ENCODE peak calls at places on chromosomes 4 and X, in seven cellular contexts. U, P, L, X, I, O and W are unnamed samples.

GRCh38 chrX:95703696-95704095 is 980.9 kb upstream of the DIAPH2 start:
- DNase-seq in U (no peak), P (no peak), L (no peak), X (no peak), I (no peak), O (no peak), W (no peak)

GRCh38 chr4:185115827-185116232 is 27.2 kb upstream of the SLC25A4 start:
- DNase-seq in U (peak; percentile 40), P (no peak), L (no peak), X (peak; percentile 50), I (no peak), O (no peak), W (no peak)

GRCh38 chr4:94506822-94507221 is 55.1 kb downstream of the PDLIM5 start:
- DNase-seq in U (no peak), P (no peak), L (no peak), X (no peak), I (no peak), O (no peak), W (no peak)

GRCh38 chr4:93029774-93030173 is 726.0 kb downstream of the GRID2 start:
- DNase-seq in U (no peak), P (no peak), L (no peak), X (no peak), I (no peak), O (no peak), W (no peak)

GRCh38 chr4:78024085-78024484 is 33.0 kb upstream of the FRAS1 start:
- DNase-seq in U (no peak), P (no peak), L (no peak), X (no peak), I (no peak), O (no peak), W (no peak)

GRCh38 chrX:71910526-71911022 is at the start of gene NHSL2:
- DNase-seq in U (no peak), P (no peak), L (no peak), X (peak; percentile 33), I (no peak), O (no peak), W (peak; percentile 72)

GRCh38 chrX:153775293-153775595 is 5.6 kb upstream of the SRPK3 start:
- DNase-seq in U (no peak), P (no peak), L (no peak), X (no peak), I (no peak), O (no peak), W (no peak)

GRCh38 chr4:118948545-118949144 is 60.0 kb downstream of the SYNPO2 start:
- DNase-seq in U (no peak), P (no peak), L (no peak), X (no peak), I (no peak), O (no peak), W (no peak)

GRCh38 chr4:75696036-75696435 is 22.8 kb upstream of the G3BP2 start:
- DNase-seq in U (no peak), P (no peak), L (no peak), X (no peak), I (no peak), O (no peak), W (no peak)

GRCh38 chr4:119113033-119113655 is 22.5 kb upstream of the MYOZ2 start:
- DNase-seq in U (peak; percentile 79), P (no peak), L (no peak), X (no peak), I (peak; percentile 78), O (no peak), W (no peak)

GRCh38 chrX:84118315-84118714 is 69.7 kb downstream of the RPS6KA6 start:
- DNase-seq in U (no peak), P (no peak), L (no peak), X (no peak), I (no peak), O (no peak), W (no peak)

GRCh38 chr4:10058371-10058770 is 37.1 kb upstream of the SLC2A9 start:
- DNase-seq in U (no peak), P (no peak), L (no peak), X (no peak), I (no peak), O (peak; percentile 13), W (no peak)